ENCODE peak calls at places on chromosomes 16 and 17, in six cellular contexts. A, M, Y, E, K and D are unnamed samples.

GRCh38 chr17:2800367-2800766 is 4.1 kb downstream of the RAP1GAP2 start:
- DNase-seq in A (no peak), M (no peak), Y (no peak), E (no peak), K (no peak), D (no peak)

GRCh38 chr16:11414815-11415775 is 69.8 kb downstream of the RMI2 start:
- DNase-seq in A (no peak), M (no peak), Y (no peak), E (no peak), K (no peak), D (no peak)

GRCh38 chr16:86740298-86740697 is 161.9 kb downstream of the FOXL1 start:
- DNase-seq in A (no peak), M (no peak), Y (no peak), E (no peak), K (no peak), D (no peak)

GRCh38 chr16:19153876-19154275 is 14.2 kb upstream of the SYT17 start:
- DNase-seq in A (peak; percentile 16), M (no peak), Y (no peak), E (no peak), K (no peak), D (no peak)

GRCh38 chr17:4558311-4558972 is 1.9 kb downstream of the GGT6 start:
- DNase-seq in A (no peak), M (no peak), Y (no peak), E (no peak), K (no peak), D (no peak)

GRCh38 chr16:74973304-74973703 is 11.6 kb downstream of the WDR59 start:
- DNase-seq in A (no peak), M (no peak), Y (no peak), E (no peak), K (no peak), D (no peak)

GRCh38 chr16:31451201-31451600 is 8.1 kb upstream of the ARMC5 start:
- DNase-seq in A (no peak), M (no peak), Y (no peak), E (no peak), K (no peak), D (no peak)

GRCh38 chr16:66605177-66605999 is 884 bp downstream of the CMTM3 start:
- DNase-seq in A (peak; percentile 65), M (peak; percentile 61), Y (peak; percentile 43), E (peak; percentile 38), K (peak; percentile 19), D (no peak)

GRCh38 chr17:61904094-61904710 is 23.6 kb downstream of the INTS2 start:
- DNase-seq in A (no peak), M (no peak), Y (peak; percentile 75), E (no peak), K (peak; percentile 4), D (no peak)

GRCh38 chr16:53024045-53024444 is 28.7 kb downstream of the CHD9NB start:
- DNase-seq in A (no peak), M (no peak), Y (no peak), E (no peak), K (no peak), D (no peak)

GRCh38 chr17:51046527-51047384 is 73.9 kb downstream of the SPAG9 start:
- DNase-seq in A (peak; percentile 90), M (peak; percentile 93), Y (no peak), E (peak; percentile 76), K (no peak), D (peak; percentile 48)

GRCh38 chr17:4369557-4370230 is 3.2 kb upstream of the UBE2G1 start:
- DNase-seq in A (no peak), M (no peak), Y (no peak), E (no peak), K (no peak), D (no peak)

GRCh38 chr17:43543771-43544575 is 2.2 kb downstream of the ETV4 start:
- DNase-seq in A (no peak), M (peak; percentile 78), Y (no peak), E (no peak), K (no peak), D (no peak)

GRCh38 chr17:17235212-17236174 is 1.5 kb downstream of the FLCN start:
- DNase-seq in A (peak; percentile 49), M (no peak), Y (no peak), E (no peak), K (no peak), D (no peak)

GRCh38 chr17:21164226-21165019 is 37.7 kb downstream of the DHRS7B start:
- DNase-seq in A (no peak), M (no peak), Y (no peak), E (no peak), K (no peak), D (no peak)

GRCh38 chr16:49587051-49587450 is 213.4 kb downstream of the C16orf78 start:
- DNase-seq in A (no peak), M (no peak), Y (no peak), E (no peak), K (no peak), D (no peak)

GRCh38 chr16:12255473-12255872 is 278.9 kb downstream of the SNX29 start:
- DNase-seq in A (no peak), M (no peak), Y (no peak), E (no peak), K (no peak), D (no peak)

GRCh38 chr17:7307686-7308624 is 527 bp downstream of the EIF5A start:
- DNase-seq in A (peak; percentile 29), M (peak; percentile 68), Y (peak; percentile 56), E (peak; percentile 58), K (peak; percentile 42), D (no peak)

GRCh38 chr17:72603346-72604242 is 482.8 kb downstream of the SOX9 start:
- DNase-seq in A (no peak), M (no peak), Y (no peak), E (no peak), K (no peak), D (no peak)

GRCh38 chr16:57752581-57753447 is 17.2 kb downstream of the KATNB1 start:
- DNase-seq in A (no peak), M (no peak), Y (no peak), E (no peak), K (no peak), D (no peak)

GRCh38 chr17:63425478-63425877 is 20.6 kb downstream of the CYB561 start:
- DNase-seq in A (peak; percentile 84), M (peak; percentile 85), Y (peak; percentile 76), E (peak; percentile 80), K (peak; percentile 51), D (peak; percentile 69)

GRCh38 chr17:79501910-79502309 is 108.9 kb downstream of the RBFOX3 start:
- DNase-seq in A (no peak), M (no peak), Y (no peak), E (no peak), K (no peak), D (no peak)

GRCh38 chr16:49581630-49582298 is 208.2 kb downstream of the C16orf78 start:
- DNase-seq in A (no peak), M (no peak), Y (no peak), E (no peak), K (no peak), D (no peak)

GRCh38 chr17:40371261-40371929 is 6.9 kb upstream of the GJD3 start:
- DNase-seq in A (no peak), M (peak; percentile 81), Y (peak; percentile 72), E (no peak), K (no peak), D (no peak)

GRCh38 chr17:64083571-64084085 is 46.3 kb downstream of the ERN1 start:
- DNase-seq in A (no peak), M (no peak), Y (no peak), E (no peak), K (no peak), D (no peak)

GRCh38 chr16:20803192-20803560 is 3.1 kb downstream of the ERI2 start:
- DNase-seq in A (no peak), M (no peak), Y (no peak), E (no peak), K (no peak), D (no peak)

GRCh38 chr17:49193513-49194296 is 16.7 kb downstream of the GNGT2 start:
- DNase-seq in A (peak; percentile 85), M (peak; percentile 79), Y (peak; percentile 39), E (peak; percentile 60), K (no peak), D (peak; percentile 66)

GRCh38 chr17:7443499-7444485 is 1.1 kb upstream of the CHRNB1 start:
- DNase-seq in A (no peak), M (no peak), Y (no peak), E (no peak), K (no peak), D (no peak)

GRCh38 chr17:45345246-45345553 is 28.4 kb upstream of the MAP3K14 start:
- DNase-seq in A (no peak), M (peak; percentile 15), Y (no peak), E (no peak), K (no peak), D (no peak)
- H3K27ac ChIP-seq in A (peak overlapping the region; percentile 43), M (no peak overlapping the region), Y (no peak overlapping the region), E (no peak overlapping the region), K (no peak overlapping the region), D (no peak overlapping the region)

DNA sequence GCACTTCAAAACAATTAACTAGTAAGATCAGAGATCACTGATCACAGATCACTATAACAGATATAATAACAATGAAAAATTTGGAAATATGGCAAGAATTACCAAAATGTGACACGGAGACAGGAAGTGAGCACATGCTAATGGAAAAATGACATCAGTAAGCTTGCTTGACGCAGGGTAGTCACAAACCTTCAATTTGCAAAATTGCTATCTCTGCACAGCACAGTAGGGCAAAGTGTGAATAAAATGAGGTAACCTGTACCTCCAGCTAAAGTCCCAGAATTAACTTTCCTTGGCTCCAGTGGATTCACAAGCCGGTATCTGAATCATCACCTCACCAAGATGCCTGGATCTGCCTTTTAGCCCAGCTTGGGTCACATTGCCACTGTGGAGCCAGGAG is 4.2 kb upstream of the MMP2 start:
- DNase-seq in A (no peak), M (no peak), Y (no peak), E (no peak), K (no peak), D (no peak)
- H3K27ac ChIP-seq in A (no peak overlapping the region), M (no peak overlapping the region), Y (no peak overlapping the region), E (no peak overlapping the region), K (no peak overlapping the region), D (no peak overlapping the region)

GRCh38 chr16:381788-382717 is at the start of gene PGAP6:
- DNase-seq in A (peak; percentile 44), M (no peak), Y (peak; percentile 73), E (peak; percentile 68), K (peak; percentile 58), D (peak; percentile 31)
- H3K27ac ChIP-seq in A (no peak within 1 kb of the TSS), M (no peak within 1 kb of the TSS), Y (peak within 1 kb of the TSS; percentile 60), E (peak within 1 kb of the TSS; percentile 92), K (peak within 1 kb of the TSS; percentile 55), D (peak within 1 kb of the TSS; percentile 76)

DNA sequence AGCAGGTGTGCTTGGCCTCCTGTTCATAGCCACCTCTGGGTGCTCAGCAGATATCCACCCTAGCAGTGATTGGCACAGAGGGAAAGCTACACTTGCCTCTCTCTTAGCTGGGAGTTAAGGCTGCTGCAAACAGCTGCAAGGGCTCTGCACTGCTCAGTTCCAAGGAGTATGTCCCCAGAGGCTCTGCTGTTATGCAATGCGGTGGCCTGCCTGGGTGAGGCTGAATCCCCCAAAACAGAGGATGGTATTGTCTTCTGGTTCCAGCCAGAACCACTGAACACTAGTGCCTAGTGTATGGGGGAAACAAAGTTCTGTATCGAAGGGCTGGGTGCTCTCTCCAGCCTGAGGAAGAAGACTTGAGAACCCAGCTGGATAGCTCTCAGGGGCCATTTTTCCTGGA is 16.8 kb downstream of the TMEM94 start:
- DNase-seq in A (no peak), M (no peak), Y (no peak), E (no peak), K (no peak), D (no peak)
- H3K27ac ChIP-seq in A (no peak overlapping the region), M (no peak overlapping the region), Y (no peak overlapping the region), E (no peak overlapping the region), K (no peak overlapping the region), D (peak overlapping the region; percentile 93)